ENCODE peak calls at places on chromosomes 13 and 19, in five cellular contexts. One of them, this sample, is unnamed.

GRCh38 chr19:22421797-22422196 is 349 bp downstream of the ZNF98 start:
- DNase-seq in kidney: no peak
- DNase-seq in BE2C: no peak
- DNase-seq in keratinocyte: no peak
- DNase-seq in left lung: no peak
- DNase-seq in this sample: no peak

GRCh38 chr13:30191491-30192100 is 115.8 kb downstream of the KATNAL1 start:
- DNase-seq in kidney: no peak
- DNase-seq in BE2C: no peak
- DNase-seq in keratinocyte: no peak
- DNase-seq in left lung: no peak
- DNase-seq in this sample: no peak

GRCh38 chr19:13873776-13874515 is 3.0 kb upstream of the NANOS3 start:
- DNase-seq in kidney: no peak
- DNase-seq in BE2C: no peak
- DNase-seq in keratinocyte: no peak
- DNase-seq in left lung: no peak
- DNase-seq in this sample: no peak

GRCh38 chr19:38247734-38248268 is 8.4 kb downstream of the PPP1R14A start:
- DNase-seq in kidney: no peak
- DNase-seq in BE2C: no peak
- DNase-seq in keratinocyte: no peak
- DNase-seq in left lung: no peak
- DNase-seq in this sample: no peak

GRCh38 chr13:99265162-99265822 is 7.1 kb upstream of the GPR18 start:
- DNase-seq in kidney: no peak
- DNase-seq in BE2C: no peak
- DNase-seq in keratinocyte: no peak
- DNase-seq in left lung: no peak
- DNase-seq in this sample: no peak

GRCh38 chr19:57016076-57016475 is 103.7 kb upstream of the USP29 start:
- DNase-seq in kidney: no peak
- DNase-seq in BE2C: no peak
- DNase-seq in keratinocyte: no peak
- DNase-seq in left lung: no peak
- DNase-seq in this sample: no peak

GRCh38 chr19:13036366-13036976 is 41.2 kb downstream of the NFIX start:
- DNase-seq in kidney: no peak
- DNase-seq in BE2C: peak; percentile 80
- DNase-seq in keratinocyte: peak; percentile 76
- DNase-seq in left lung: peak; percentile 79
- DNase-seq in this sample: peak; percentile 73

GRCh38 chr13:113672002-113672651 is 5.1 kb downstream of the GRK1 start:
- DNase-seq in kidney: no peak
- DNase-seq in BE2C: peak; percentile 13
- DNase-seq in keratinocyte: no peak
- DNase-seq in left lung: peak; percentile 15
- DNase-seq in this sample: peak; percentile 39

GRCh38 chr13:113166681-113167080 is 8.2 kb downstream of the PROZ start:
- DNase-seq in kidney: no peak
- DNase-seq in BE2C: no peak
- DNase-seq in keratinocyte: no peak
- DNase-seq in left lung: no peak
- DNase-seq in this sample: no peak

GRCh38 chr19:36245210-36246005 is 30.5 kb downstream of the ZNF146 start:
- DNase-seq in kidney: peak; percentile 66
- DNase-seq in BE2C: peak; percentile 34
- DNase-seq in keratinocyte: no peak
- DNase-seq in left lung: no peak
- DNase-seq in this sample: no peak

GRCh38 chr19:33300016-33300981 is 2.0 kb downstream of the CEBPA start:
- DNase-seq in kidney: peak; percentile 81
- DNase-seq in BE2C: no peak
- DNase-seq in keratinocyte: no peak
- DNase-seq in left lung: no peak
- DNase-seq in this sample: peak; percentile 65

GRCh38 chr19:29768166-29768565 is 43.6 kb upstream of the CCNE1 start:
- DNase-seq in kidney: no peak
- DNase-seq in BE2C: no peak
- DNase-seq in keratinocyte: no peak
- DNase-seq in left lung: no peak
- DNase-seq in this sample: no peak

GRCh38 chr13:96817336-96817941 is 176.8 kb downstream of the OXGR1 start:
- DNase-seq in kidney: no peak
- DNase-seq in BE2C: no peak
- DNase-seq in keratinocyte: no peak
- DNase-seq in left lung: no peak
- DNase-seq in this sample: no peak

GRCh38 chr19:31913103-31913710 is 432.2 kb upstream of the ZNF507 start:
- DNase-seq in kidney: no peak
- DNase-seq in BE2C: no peak
- DNase-seq in keratinocyte: no peak
- DNase-seq in left lung: no peak
- DNase-seq in this sample: no peak

GRCh38 chr13:85543144-85543543 is 256.1 kb downstream of the SLITRK6 start:
- DNase-seq in kidney: no peak
- DNase-seq in BE2C: no peak
- DNase-seq in keratinocyte: no peak
- DNase-seq in left lung: no peak
- DNase-seq in this sample: no peak

GRCh38 chr19:10088949-10089554 is 2.9 kb downstream of the SHFL start:
- DNase-seq in kidney: no peak
- DNase-seq in BE2C: no peak
- DNase-seq in keratinocyte: no peak
- DNase-seq in left lung: no peak
- DNase-seq in this sample: no peak

GRCh38 chr19:2544576-2545415 is 68.9 kb downstream of the GADD45B start:
- DNase-seq in kidney: peak; percentile 66
- DNase-seq in BE2C: no peak
- DNase-seq in keratinocyte: no peak
- DNase-seq in left lung: peak; percentile 31
- DNase-seq in this sample: no peak
- H3K4me1 ChIP-seq in kidney: peaks cover 35% of the 10 kb centered on the region
- H3K4me1 ChIP-seq in BE2C: peaks cover 9% of the 10 kb centered on the region
- H3K4me1 ChIP-seq in keratinocyte: peaks cover 38% of the 10 kb centered on the region
- H3K4me1 ChIP-seq in left lung: peaks cover 90% of the 10 kb centered on the region
- H3K4me1 ChIP-seq in this sample: peaks cover 3% of the 10 kb centered on the region

GRCh38 chr13:45333973-45334922 is 6.7 kb downstream of the TPT1 start:
- DNase-seq in kidney: no peak
- DNase-seq in BE2C: no peak
- DNase-seq in keratinocyte: no peak
- DNase-seq in left lung: no peak
- DNase-seq in this sample: no peak
- H3K4me1 ChIP-seq in kidney: peaks cover 28% of the 10 kb centered on the region
- H3K4me1 ChIP-seq in BE2C: peaks cover 14% of the 10 kb centered on the region
- H3K4me1 ChIP-seq in keratinocyte: peaks cover 79% of the 10 kb centered on the region
- H3K4me1 ChIP-seq in left lung: peaks cover 100% of the 10 kb centered on the region
- H3K4me1 ChIP-seq in this sample: peaks cover 49% of the 10 kb centered on the region

DNA sequence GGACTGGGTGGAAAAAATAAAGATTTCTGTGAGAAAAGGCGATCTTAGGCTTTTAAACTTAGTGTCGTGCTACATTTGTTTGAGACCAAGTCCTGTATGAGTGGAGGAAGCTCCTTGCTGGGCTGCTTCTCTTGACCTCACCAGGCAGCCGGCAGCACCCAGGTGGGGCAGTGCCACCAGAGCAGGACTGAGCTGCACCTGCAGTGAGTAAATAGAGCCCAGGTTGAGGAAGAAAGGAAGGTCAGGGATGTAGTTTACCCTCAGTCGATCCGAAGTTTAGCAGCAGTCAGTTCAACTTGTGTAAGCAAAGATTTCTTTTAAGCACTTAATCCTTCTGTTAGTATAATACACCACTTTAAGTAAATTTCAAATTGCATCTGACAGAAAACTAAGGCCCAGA is 13.6 kb downstream of the HNRNPM start:
- DNase-seq in kidney: no peak
- DNase-seq in BE2C: no peak
- DNase-seq in keratinocyte: no peak
- DNase-seq in left lung: peak; percentile 53
- DNase-seq in this sample: no peak
- H3K4me1 ChIP-seq in kidney: peaks cover 29% of the 10 kb centered on the region
- H3K4me1 ChIP-seq in BE2C: peaks cover 13% of the 10 kb centered on the region
- H3K4me1 ChIP-seq in keratinocyte: peaks cover 3% of the 10 kb centered on the region
- H3K4me1 ChIP-seq in left lung: peaks cover 91% of the 10 kb centered on the region
- H3K4me1 ChIP-seq in this sample: peaks cover 2% of the 10 kb centered on the region

GRCh38 chr13:74256969-74257368 is 122.8 kb upstream of the KLF12 start:
- DNase-seq in kidney: no peak
- DNase-seq in BE2C: no peak
- DNase-seq in keratinocyte: no peak
- DNase-seq in left lung: no peak
- DNase-seq in this sample: no peak

GRCh38 chr13:74248477-74248876 is 114.3 kb upstream of the KLF12 start:
- DNase-seq in kidney: no peak
- DNase-seq in BE2C: no peak
- DNase-seq in keratinocyte: no peak
- DNase-seq in left lung: no peak
- DNase-seq in this sample: no peak

GRCh38 chr13:74253161-74253560 is 119.0 kb upstream of the KLF12 start:
- DNase-seq in kidney: no peak
- DNase-seq in BE2C: no peak
- DNase-seq in keratinocyte: no peak
- DNase-seq in left lung: no peak
- DNase-seq in this sample: no peak

GRCh38 chr13:74250738-74251190 is 116.6 kb upstream of the KLF12 start:
- DNase-seq in kidney: no peak
- DNase-seq in BE2C: peak; percentile 18
- DNase-seq in keratinocyte: peak; percentile 26
- DNase-seq in left lung: no peak
- DNase-seq in this sample: no peak

DNA sequence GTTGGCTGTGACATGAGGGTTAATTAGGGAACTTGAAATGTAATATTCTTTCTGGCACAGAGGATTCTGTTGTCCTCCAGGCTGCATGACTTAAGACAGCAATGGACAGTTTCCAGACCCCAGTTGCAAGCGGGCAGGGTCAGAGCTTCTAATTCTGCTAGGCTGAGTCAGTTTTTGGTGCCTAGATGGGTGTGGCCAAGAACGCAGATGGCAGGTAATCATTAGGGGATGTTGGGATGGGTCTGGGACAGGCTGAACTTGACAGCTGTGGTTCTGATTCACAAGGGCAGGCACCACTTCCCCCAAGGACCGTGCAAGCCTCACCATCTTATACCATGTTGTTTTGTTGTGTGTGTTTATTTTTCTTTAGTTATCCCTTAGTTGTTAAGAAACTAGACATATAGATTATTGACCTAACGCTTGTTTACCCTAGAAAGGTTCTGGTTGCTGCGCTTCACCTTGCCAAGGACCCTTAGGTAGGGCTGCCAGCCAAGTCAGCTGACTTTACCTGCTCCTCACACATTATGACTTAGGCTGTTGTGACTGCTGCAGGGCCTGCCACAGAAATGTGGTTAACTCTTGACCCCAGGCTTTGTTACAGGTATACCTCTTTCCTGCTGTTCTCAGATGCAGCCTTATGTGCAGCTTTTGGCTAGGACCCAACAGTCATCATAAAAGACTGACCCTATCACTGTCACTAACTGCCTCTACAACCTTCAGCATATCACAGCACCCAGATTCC is 117.7 kb upstream of the KLF12 start:
- DNase-seq in kidney: no peak
- DNase-seq in BE2C: peak; percentile 6
- DNase-seq in keratinocyte: peak; percentile 74
- DNase-seq in left lung: no peak
- DNase-seq in this sample: no peak
- H3K4me1 ChIP-seq in kidney: no peaks in the 10 kb centered on the region
- H3K4me1 ChIP-seq in BE2C: peaks cover 6% of the 10 kb centered on the region
- H3K4me1 ChIP-seq in keratinocyte: peaks cover 13% of the 10 kb centered on the region
- H3K4me1 ChIP-seq in left lung: no peaks in the 10 kb centered on the region
- H3K4me1 ChIP-seq in this sample: no peaks in the 10 kb centered on the region

GRCh38 chr19:5958851-5959122 is 19.2 kb downstream of the RANBP3 start:
- DNase-seq in kidney: peak; percentile 45
- DNase-seq in BE2C: no peak
- DNase-seq in keratinocyte: no peak
- DNase-seq in left lung: no peak
- DNase-seq in this sample: no peak
- H3K4me1 ChIP-seq in kidney: peaks cover 49% of the 10 kb centered on the region
- H3K4me1 ChIP-seq in BE2C: peaks cover 47% of the 10 kb centered on the region
- H3K4me1 ChIP-seq in keratinocyte: no peaks in the 10 kb centered on the region
- H3K4me1 ChIP-seq in left lung: peaks cover 88% of the 10 kb centered on the region
- H3K4me1 ChIP-seq in this sample: no peaks in the 10 kb centered on the region

DNA sequence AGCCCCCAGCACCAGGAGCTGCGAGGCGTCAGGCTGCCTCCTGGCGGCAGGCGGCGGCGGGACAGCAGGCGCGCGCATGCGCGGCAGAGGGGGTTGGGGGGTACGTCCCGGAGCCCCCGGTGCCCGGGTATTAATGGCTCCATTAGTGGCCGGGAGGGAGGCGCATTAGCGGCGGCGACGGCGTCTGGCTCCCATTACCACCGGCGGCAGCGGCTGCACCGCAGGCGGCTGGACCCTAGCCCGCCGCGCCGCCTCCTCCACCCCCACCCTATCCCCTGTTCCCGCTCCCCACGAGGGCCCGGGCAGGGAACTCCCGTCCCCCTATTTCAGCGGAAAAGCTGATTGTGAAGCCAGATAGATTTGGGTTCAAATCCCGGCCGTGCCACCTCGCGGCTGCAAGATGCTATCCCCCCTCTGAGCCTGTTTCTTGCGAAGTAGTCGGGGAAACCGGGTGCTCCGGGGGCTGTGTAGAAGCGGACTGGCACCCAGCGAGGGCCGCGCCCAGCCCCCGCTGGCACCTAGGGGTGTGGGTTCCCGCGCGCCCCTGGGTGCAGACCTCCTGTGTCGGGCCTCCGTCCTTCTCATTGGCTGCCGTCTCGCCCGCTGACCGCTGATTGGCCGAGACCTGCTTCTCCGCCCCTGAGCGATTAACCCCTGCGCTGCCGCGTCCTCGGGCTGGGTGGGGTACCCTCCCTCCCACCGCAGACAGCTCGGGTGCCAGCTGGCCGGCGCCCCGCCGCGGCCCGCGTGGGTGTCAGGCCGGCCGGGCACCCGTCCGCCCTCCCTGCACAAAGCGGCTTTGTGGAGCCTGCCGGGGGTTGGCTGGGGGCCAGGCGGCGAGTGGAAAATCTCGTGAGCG is 11.1 kb downstream of the CIC start:
- DNase-seq in kidney: peak; percentile 98
- DNase-seq in BE2C: peak; percentile 95
- DNase-seq in keratinocyte: peak; percentile 76
- DNase-seq in left lung: peak; percentile 90
- DNase-seq in this sample: peak; percentile 91
- H3K4me1 ChIP-seq in kidney: peaks cover 46% of the 10 kb centered on the region
- H3K4me1 ChIP-seq in BE2C: peaks cover 42% of the 10 kb centered on the region
- H3K4me1 ChIP-seq in keratinocyte: peaks cover 74% of the 10 kb centered on the region
- H3K4me1 ChIP-seq in left lung: peaks cover 82% of the 10 kb centered on the region
- H3K4me1 ChIP-seq in this sample: peaks cover 50% of the 10 kb centered on the region

GRCh38 chr19:55389386-55390317 is 3.9 kb downstream of the RPL28 start:
- DNase-seq in kidney: no peak
- DNase-seq in BE2C: no peak
- DNase-seq in keratinocyte: no peak
- DNase-seq in left lung: no peak
- DNase-seq in this sample: no peak
- H3K4me1 ChIP-seq in kidney: peaks cover 40% of the 10 kb centered on the region
- H3K4me1 ChIP-seq in BE2C: peaks cover 6% of the 10 kb centered on the region
- H3K4me1 ChIP-seq in keratinocyte: peaks cover 25% of the 10 kb centered on the region
- H3K4me1 ChIP-seq in left lung: peaks cover 48% of the 10 kb centered on the region
- H3K4me1 ChIP-seq in this sample: peaks cover 25% of the 10 kb centered on the region